ENCODE peak calls at places on chromosomes 16 and 17, in nine cellular contexts. T is cardiac muscle cell, G is dorsolateral prefrontal cortex, B is GM10248, I is MCF 10A, E is MM.1S, J is chondrocyte, F is thoracic aorta, Z is AG09319. H is an unnamed sample.

GRCh38 chr17:50459081-50459676 is 9.5 kb downstream of the CHAD start:
- DNase-seq in E (no peak), Z (no peak), J (no peak), G (no peak), F (no peak), I (peak; percentile 90), T (peak; percentile 44), B (no peak), H (no peak)

GRCh38 chr16:81081007-81081406 is 4.0 kb upstream of the C16orf46 start:
- DNase-seq in Z (no peak), B (no peak), I (no peak), F (no peak), E (no peak), G (no peak), J (no peak), T (no peak), H (no peak)

GRCh38 chr16:26856791-26857190 is 209.9 kb upstream of the C16orf82 start:
- DNase-seq in I (no peak), E (no peak), T (no peak), Z (no peak), F (no peak), B (no peak), J (no peak), G (no peak), H (no peak)

GRCh38 chr16:52474679-52475078 is 72.3 kb downstream of the TOX3 start:
- DNase-seq in E (no peak), I (no peak), J (no peak), B (no peak), T (no peak), Z (no peak), F (no peak), G (no peak), H (no peak)

GRCh38 chr16:1777375-1778199 is 4.7 kb upstream of the MRPS34 start:
- DNase-seq in F (no peak), Z (no peak), I (no peak), J (no peak), G (no peak), E (no peak), T (no peak), B (no peak), H (no peak)

GRCh38 chr16:79618712-79619050 is 18.1 kb upstream of the MAF start:
- DNase-seq in E (no peak), B (no peak), F (no peak), I (no peak), Z (no peak), T (no peak), J (no peak), G (no peak), H (no peak)

GRCh38 chr16:57446530-57447141 is 549 bp downstream of the CIAPIN1 start:
- DNase-seq in Z (no peak), E (peak; percentile 28), T (peak; percentile 32), G (no peak), B (peak; percentile 57), J (no peak), I (peak; percentile 38), F (no peak), H (no peak)

GRCh38 chr17:27601069-27601974 is 29.7 kb upstream of the LGALS9 start:
- DNase-seq in J (no peak), E (peak; percentile 75), T (peak; percentile 89), I (peak; percentile 79), G (peak; percentile 72), B (peak; percentile 71), F (peak; percentile 70), Z (peak; percentile 62), H (peak; percentile 71)

GRCh38 chr17:45433136-45433535 is 466 bp upstream of the ARHGAP27 start:
- DNase-seq in Z (no peak), T (no peak), J (no peak), G (no peak), B (no peak), F (no peak), E (no peak), I (no peak), H (no peak)

GRCh38 chr16:31357324-31358156 is 2.6 kb downstream of the ITGAX start:
- DNase-seq in B (peak; percentile 52), F (no peak), Z (no peak), I (no peak), T (no peak), J (no peak), G (peak; percentile 22), E (no peak), H (no peak)

GRCh38 chr16:66042341-66042740 is 324.1 kb upstream of the CDH5 start:
- DNase-seq in B (no peak), T (no peak), I (no peak), F (no peak), Z (no peak), J (no peak), E (no peak), G (no peak), H (no peak)

GRCh38 chr17:34252138-34252889 is 2.8 kb upstream of the CCL2 start:
- DNase-seq in F (peak; percentile 86), T (peak; percentile 97), E (no peak), I (no peak), J (peak; percentile 94), B (peak; percentile 51), G (peak; percentile 86), Z (peak; percentile 83), H (no peak)

GRCh38 chr16:51184702-51185433 is 33.8 kb upstream of the SALL1 start:
- DNase-seq in J (no peak), T (no peak), Z (no peak), I (no peak), B (no peak), E (no peak), F (no peak), G (no peak), H (no peak)

GRCh38 chr17:2412561-2413021 is 11.7 kb upstream of the MNT start:
- DNase-seq in E (no peak), G (no peak), T (peak; percentile 35), I (no peak), B (no peak), J (peak; percentile 43), Z (no peak), F (no peak), H (no peak)

GRCh38 chr17:11372692-11373091 is 131.7 kb downstream of the SHISA6 start:
- DNase-seq in J (no peak), I (no peak), E (peak; percentile 14), B (no peak), T (no peak), Z (no peak), G (no peak), F (no peak), H (no peak)

DNA sequence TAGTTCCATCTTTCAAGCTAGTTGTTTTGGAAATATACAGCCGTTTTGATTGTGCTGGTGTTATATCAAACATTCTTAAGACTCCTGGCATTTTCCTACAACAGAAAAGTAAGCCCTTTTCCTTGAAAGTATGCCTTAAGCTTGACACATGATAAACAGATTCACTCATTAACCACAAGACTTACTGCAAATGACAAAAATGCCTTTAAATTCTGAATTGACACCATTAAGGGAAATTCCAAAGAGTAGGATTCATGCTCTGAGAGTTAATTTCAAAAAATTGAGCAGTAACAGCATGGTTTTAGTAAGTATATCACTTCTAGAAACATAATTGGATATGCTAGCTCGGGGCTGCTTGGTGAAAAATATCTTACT is 8.5 kb upstream of the PHAF1 start:
- DNase-seq in F (no peak), G (no peak), E (no peak), I (no peak), T (no peak), J (no peak), Z (no peak), B (no peak), H (no peak)
- TF ChIP-seq CTCF in F (no peak), G (no peak), E (no peak), I (no peak), T (no peak), J (peak; percentile 45), Z (no peak), B (no peak), H (no peak)

DNA sequence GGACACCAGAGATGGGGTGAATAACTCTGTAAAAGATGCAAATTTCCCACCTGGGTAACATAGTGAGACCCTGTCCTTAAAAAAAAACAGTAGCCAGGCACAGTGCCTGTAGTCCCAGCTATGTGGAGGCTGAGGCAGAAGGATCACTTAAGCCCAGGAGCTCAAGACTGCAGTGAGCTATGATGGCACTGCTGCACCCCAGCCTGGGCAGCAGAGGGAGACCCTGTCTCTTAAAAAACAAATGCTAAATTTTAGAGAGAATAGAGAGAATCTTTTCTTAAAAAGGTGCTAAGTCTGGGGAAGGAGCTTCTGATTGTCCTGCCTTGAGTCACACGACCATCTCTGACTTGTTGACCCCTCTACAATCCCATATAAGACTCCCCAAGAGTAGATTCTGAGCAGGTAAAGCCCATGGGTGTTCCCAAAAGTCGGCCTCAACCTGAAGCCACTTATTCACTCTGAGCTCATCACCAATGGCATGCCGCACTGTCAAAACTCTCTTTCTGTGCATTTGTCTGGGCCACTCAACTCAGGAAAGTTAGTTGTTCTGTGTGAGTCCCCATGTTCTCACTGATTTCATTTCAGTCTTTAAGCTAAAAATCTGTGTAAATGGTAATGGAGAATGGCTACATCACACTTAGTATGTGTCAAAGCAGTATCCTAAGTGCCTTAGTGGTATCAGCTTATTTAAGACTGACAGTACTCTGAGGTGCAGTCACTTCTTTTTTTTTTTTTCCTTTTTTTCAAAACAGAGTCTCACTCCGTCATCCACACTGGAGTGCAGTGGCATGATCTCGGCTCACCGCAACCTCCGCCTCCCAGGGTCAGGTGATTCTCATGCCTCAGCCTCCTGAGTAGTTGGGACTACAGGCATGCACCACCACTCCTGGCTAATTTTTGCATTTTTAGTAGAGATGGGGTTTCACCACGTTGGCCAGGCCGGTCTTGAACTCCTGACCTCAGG is 41.6 kb downstream of the PRKCB start:
- DNase-seq in G (no peak), E (no peak), T (no peak), J (no peak), I (no peak), F (no peak), B (peak; percentile 17), Z (no peak), H (no peak)
- TF ChIP-seq CTCF in G (no peak), E (peak; percentile 23), T (no peak), J (peak; percentile 48), I (no peak), F (no peak), B (peak; percentile 38), Z (no peak), H (no peak)

DNA sequence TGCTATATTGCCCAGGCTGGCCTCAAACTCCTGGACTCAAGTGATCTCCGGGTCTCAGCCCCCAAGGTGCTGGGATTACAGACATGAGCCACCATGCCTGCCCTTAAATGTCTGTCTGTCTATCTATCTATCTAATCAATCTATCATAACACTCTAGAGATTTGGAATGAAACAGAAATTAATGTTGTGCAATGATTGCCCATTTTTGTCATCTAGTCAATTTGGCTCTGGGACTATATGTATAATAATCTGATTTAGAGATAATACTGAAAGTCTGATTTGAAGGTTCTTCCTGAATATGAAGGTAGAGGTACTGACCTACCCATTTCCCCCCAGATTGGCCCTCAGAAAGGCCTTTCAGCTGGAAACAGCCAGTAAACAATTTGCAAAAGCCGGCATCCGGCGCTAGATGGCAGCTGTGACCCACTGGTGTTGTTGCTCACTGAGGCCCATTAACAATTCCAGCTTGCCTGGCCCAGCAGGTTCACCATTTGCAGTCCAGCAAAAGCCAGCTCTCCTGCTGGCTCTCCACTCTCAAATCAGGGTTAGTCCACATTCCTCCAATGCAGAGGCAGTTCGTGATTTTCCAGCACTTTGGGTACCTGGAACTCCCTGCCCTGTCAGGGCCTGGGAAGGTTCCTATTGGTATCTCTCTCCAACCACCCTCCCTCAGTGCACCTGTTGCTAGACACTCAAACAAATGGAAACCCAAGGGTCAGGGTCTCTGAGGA is 22.9 kb upstream of the C16orf87 start:
- DNase-seq in J (no peak), I (peak; percentile 79), E (peak; percentile 69), Z (peak; percentile 32), T (peak; percentile 83), F (no peak), B (peak; percentile 78), G (peak; percentile 90), H (peak; percentile 53)
- TF ChIP-seq CTCF in J (peak; percentile 94), I (peak; percentile 95), E (peak; percentile 88), Z (peak; percentile 92), T (peak; percentile 86), F (peak; percentile 72), B (peak; percentile 65), G (peak; percentile 93), H (peak; percentile 63)

GRCh38 chr17:74433421-74434121 is 1.7 kb downstream of the GPRC5C start:
- DNase-seq in T (peak; percentile 51), J (no peak), E (no peak), G (no peak), Z (no peak), I (no peak), B (no peak), F (no peak), H (no peak)
- TF ChIP-seq CTCF in T (peak; percentile 43), J (peak; percentile 53), E (no peak), G (no peak), Z (no peak), I (no peak), B (no peak), F (no peak), H (no peak)